ENCODE peak calls at places on chromosomes 4 and X, in six cellular contexts. F, C, H, K, E and B are unnamed samples.

GRCh38 chr4:85393201-85393600 is 81.7 kb upstream of the ARHGAP24 start:
- DNase-seq in F (no peak), E (no peak), H (no peak), K (no peak), C (no peak), B (peak; percentile 42)

GRCh38 chr4:93764647-93765246 is 63.8 kb upstream of the ATOH1 start:
- DNase-seq in H (no peak), K (peak; percentile 26), E (peak; percentile 40), C (peak; percentile 72), F (peak; percentile 5), B (peak; percentile 81)

GRCh38 chr4:14115106-14115505 is 487.6 kb upstream of the BOD1L1 start:
- DNase-seq in H (peak; percentile 34), C (no peak), F (no peak), E (no peak), K (no peak), B (no peak)

GRCh38 chr4:164383187-164384181 is 370.4 kb upstream of the SMIM31 start:
- DNase-seq in F (peak; percentile 8), E (no peak), C (peak; percentile 68), K (peak; percentile 22), H (peak; percentile 65), B (no peak)

GRCh38 chr4:70613182-70613892 is 15.2 kb upstream of the ENAM start:
- DNase-seq in H (no peak), K (no peak), C (no peak), F (no peak), E (no peak), B (no peak)

GRCh38 chr4:123415977-123416376 is 19.4 kb downstream of the SPRY1 start:
- DNase-seq in C (no peak), F (peak; percentile 62), H (no peak), E (no peak), K (peak; percentile 56), B (no peak)

GRCh38 chr4:70885174-70885573 is 17.0 kb upstream of the MOB1B start:
- DNase-seq in E (no peak), F (no peak), K (no peak), H (no peak), C (no peak), B (no peak)

GRCh38 chr4:99458911-99459447 is 23.8 kb upstream of the ADH7 start:
- DNase-seq in F (peak; percentile 37), K (peak; percentile 89), E (no peak), H (no peak), C (no peak), B (no peak)

GRCh38 chrX:151596282-151596681 is 32.8 kb downstream of the PASD1 start:
- DNase-seq in H (no peak), K (no peak), C (no peak), E (no peak), F (no peak), B (no peak)

GRCh38 chr4:1842993-1843448 is 12.9 kb downstream of the LETM1 start:
- DNase-seq in C (peak; percentile 87), E (no peak), K (no peak), H (no peak), F (no peak), B (no peak)

GRCh38 chrX:39624166-39624565 is 473.6 kb downstream of the BCOR start:
- DNase-seq in K (no peak), C (no peak), F (no peak), E (no peak), H (no peak), B (no peak)

GRCh38 chr4:61541474-61541873 is 341.3 kb downstream of the ADGRL3 start:
- DNase-seq in H (no peak), F (no peak), C (no peak), K (no peak), E (no peak), B (no peak)

DNA sequence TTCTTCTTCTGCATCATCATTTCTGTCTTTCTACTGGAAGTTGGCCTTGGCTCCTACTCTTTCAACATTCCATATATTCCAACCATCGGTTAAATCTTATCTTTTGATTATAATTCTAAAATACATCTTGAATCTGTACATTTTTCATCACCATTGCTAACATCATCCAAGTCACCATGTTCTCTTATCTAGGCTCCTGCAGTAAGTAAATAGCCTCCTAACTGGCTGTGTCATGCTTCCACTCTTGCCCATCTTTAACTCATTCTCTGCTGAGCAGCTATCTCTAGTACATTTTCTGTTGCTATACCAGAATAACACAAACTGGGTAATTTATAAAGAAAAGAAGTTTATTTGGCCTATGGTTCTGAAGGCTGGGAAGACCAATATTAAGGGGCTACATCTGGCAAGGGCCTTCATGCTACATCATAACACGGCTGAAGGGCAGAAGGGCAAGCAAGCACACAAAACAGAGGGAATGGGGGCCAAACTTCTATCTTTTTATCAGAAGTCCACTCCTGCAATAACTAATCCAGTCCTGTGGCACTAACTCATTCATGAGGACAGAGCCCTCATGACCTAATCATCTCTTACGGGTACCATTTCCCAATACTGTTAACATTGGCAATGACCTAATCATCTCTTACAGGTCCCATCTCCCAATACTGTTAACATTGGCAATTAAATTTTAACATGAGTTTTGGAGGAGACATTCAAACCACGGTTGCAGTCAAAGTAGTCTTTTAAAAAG is 72.2 kb downstream of the ENOX2 start:
- DNase-seq in E (no peak), C (no peak), F (no peak), H (no peak), K (no peak), B (no peak)
- H3K27ac ChIP-seq in E (no peak overlapping the region), C (no peak overlapping the region), F (no peak overlapping the region), H (no peak overlapping the region), K (peak overlapping the region; percentile 56), B (no peak overlapping the region)

DNA sequence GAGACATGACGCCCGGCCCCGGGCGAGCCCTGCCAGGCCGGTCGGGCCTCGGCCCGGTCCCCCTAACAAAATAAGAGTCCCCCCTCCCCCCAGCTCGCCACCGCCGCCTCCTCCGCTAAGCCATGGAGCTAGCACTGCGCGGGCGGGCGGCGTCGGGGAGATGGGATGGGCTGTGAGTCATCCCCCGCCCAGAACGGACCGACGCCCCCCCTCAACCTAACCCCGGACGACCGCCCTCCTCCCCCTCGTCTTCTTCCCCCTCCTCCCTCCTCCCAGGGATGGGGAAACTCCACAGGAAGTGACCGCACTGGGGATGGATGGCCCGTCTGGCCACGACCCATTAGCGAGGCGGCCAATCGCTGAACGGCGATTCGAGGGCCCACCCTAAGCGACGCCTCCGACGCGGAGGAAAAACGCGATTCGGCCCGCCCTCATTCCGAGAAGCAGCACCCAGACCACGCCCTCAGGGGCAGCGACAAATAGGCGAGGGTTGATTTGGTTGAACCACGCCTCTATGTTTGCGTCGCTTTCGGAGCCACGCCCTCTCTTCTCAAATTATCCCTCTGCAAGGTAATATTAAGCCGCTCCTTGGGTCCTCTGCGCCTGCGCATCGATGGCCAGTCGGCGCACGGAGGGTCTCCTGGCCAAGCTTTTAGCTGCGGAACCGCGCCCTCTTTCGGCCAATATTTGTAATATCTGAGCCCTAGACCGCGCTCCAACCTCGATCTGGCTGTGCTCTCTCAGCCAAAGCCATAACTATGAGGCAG is at the start of gene TFE3:
- DNase-seq in E (peak; percentile 95), K (peak; percentile 98), C (peak; percentile 99), H (peak; percentile 98), F (peak; percentile 90), B (peak; percentile 98)
- H2AFZ ChIP-seq in E (no peak within 1 kb of the TSS), K (peak within 1 kb of the TSS; percentile 86), C (peak within 1 kb of the TSS; percentile 64), H (no peak within 1 kb of the TSS), F (no peak within 1 kb of the TSS), B (peak within 1 kb of the TSS; percentile 74)

DNA sequence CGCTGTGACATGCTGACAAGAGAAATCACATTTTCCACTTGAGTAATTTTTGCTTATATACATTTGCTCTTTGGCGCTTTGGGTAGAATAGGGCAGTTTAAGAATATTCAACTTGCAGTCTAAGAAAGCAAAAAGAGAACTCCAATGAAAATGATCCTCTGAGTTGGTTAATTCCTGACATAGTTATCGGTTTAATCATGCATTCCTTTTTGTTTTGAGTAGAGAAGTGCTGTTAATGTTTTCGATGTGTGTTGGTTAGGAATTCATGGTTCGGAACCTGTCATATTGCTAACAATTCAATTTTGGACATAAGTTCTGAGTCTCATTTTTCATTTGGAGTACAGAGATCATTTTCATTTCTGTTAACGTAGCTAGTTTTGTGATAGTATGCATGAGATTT is 700.6 kb upstream of the PITX2 start:
- DNase-seq in H (no peak), F (no peak), K (no peak), C (peak; percentile 23), E (no peak), B (no peak)
- H3K27ac ChIP-seq in H (no peak overlapping the region), F (no peak overlapping the region), K (no peak overlapping the region), C (no peak overlapping the region), E (no peak overlapping the region), B (no peak overlapping the region)

GRCh38 chrX:13008189-13008533 is 33.3 kb downstream of the TMSB4X start:
- DNase-seq in K (no peak), H (no peak), F (no peak), C (no peak), E (no peak), B (peak; percentile 75)
- H2AFZ ChIP-seq in K (no peak overlapping the region), H (no peak overlapping the region), F (no peak overlapping the region), C (no peak overlapping the region), E (no peak overlapping the region), B (no peak overlapping the region)

GRCh38 chrX:153928846-153929245 is 2.8 kb upstream of the ARHGAP4 start:
- DNase-seq in C (no peak), K (no peak), F (no peak), E (no peak), H (no peak), B (peak; percentile 61)
- H3K27ac ChIP-seq in C (no peak overlapping the region), K (no peak overlapping the region), F (peak overlapping the region; percentile 12), E (peak overlapping the region; percentile 62), H (no peak overlapping the region), B (peak overlapping the region; percentile 63)